ENCODE peak calls at places on chromosomes 2 and 18, in six cellular contexts. One of them, this sample, is unnamed.
A peak's percentile ranks its signal among the peaks of the same experiment; 100 is the strongest.

GRCh38 chr2:68943581-68944568 is 8.8 kb downstream of the GKN2 start:
- DNase-seq in GM12878: no peak
- DNase-seq in K562: peak; percentile 30
- DNase-seq in HepG2: peak; percentile 72
- DNase-seq in H1: no peak
- DNase-seq in SK-N-SH: peak; percentile 68
- DNase-seq in this sample: peak; percentile 34

GRCh38 chr2:80050246-80050645 is 254.3 kb downstream of the LRRTM1 start:
- DNase-seq in GM12878: no peak
- DNase-seq in K562: no peak
- DNase-seq in HepG2: no peak
- DNase-seq in H1: no peak
- DNase-seq in SK-N-SH: peak; percentile 75
- DNase-seq in this sample: no peak

GRCh38 chr2:174599310-174599941 is 1.8 kb upstream of the WIPF1 start:
- DNase-seq in GM12878: no peak
- DNase-seq in K562: no peak
- DNase-seq in HepG2: no peak
- DNase-seq in H1: no peak
- DNase-seq in SK-N-SH: no peak
- DNase-seq in this sample: no peak

GRCh38 chr2:39731546-39731945 is 47.5 kb downstream of the THUMPD2 start:
- DNase-seq in GM12878: no peak
- DNase-seq in K562: no peak
- DNase-seq in HepG2: no peak
- DNase-seq in H1: no peak
- DNase-seq in SK-N-SH: no peak
- DNase-seq in this sample: no peak

GRCh38 chr18:13564579-13564978 is 161.8 kb downstream of the FAM210A start:
- DNase-seq in GM12878: no peak
- DNase-seq in K562: no peak
- DNase-seq in HepG2: no peak
- DNase-seq in H1: no peak
- DNase-seq in SK-N-SH: peak; percentile 57
- DNase-seq in this sample: no peak

GRCh38 chr2:8537572-8538155 is 144.2 kb upstream of the ID2 start:
- DNase-seq in GM12878: no peak
- DNase-seq in K562: no peak
- DNase-seq in HepG2: no peak
- DNase-seq in H1: no peak
- DNase-seq in SK-N-SH: no peak
- DNase-seq in this sample: no peak

GRCh38 chr18:3248670-3249359 is 1.2 kb downstream of the MYL12A start:
- DNase-seq in GM12878: no peak
- DNase-seq in K562: no peak
- DNase-seq in HepG2: peak; percentile 61
- DNase-seq in H1: no peak
- DNase-seq in SK-N-SH: no peak
- DNase-seq in this sample: no peak

GRCh38 chr18:29271496-29271895 is 1094.6 kb upstream of the CDH2 start:
- DNase-seq in GM12878: no peak
- DNase-seq in K562: no peak
- DNase-seq in HepG2: no peak
- DNase-seq in H1: no peak
- DNase-seq in SK-N-SH: no peak
- DNase-seq in this sample: no peak

GRCh38 chr2:189580267-189580661 is 322 bp downstream of the SLC40A1 start:
- DNase-seq in GM12878: no peak
- DNase-seq in K562: peak; percentile 63
- DNase-seq in HepG2: peak; percentile 40
- DNase-seq in H1: no peak
- DNase-seq in SK-N-SH: peak; percentile 65
- DNase-seq in this sample: no peak

GRCh38 chr2:197500503-197501179 is 462 bp downstream of the HSPE1 start:
- DNase-seq in GM12878: no peak
- DNase-seq in K562: no peak
- DNase-seq in HepG2: no peak
- DNase-seq in H1: no peak
- DNase-seq in SK-N-SH: no peak
- DNase-seq in this sample: no peak

GRCh38 chr18:78074400-78075020 is 824.9 kb downstream of the GALR1 start:
- DNase-seq in GM12878: no peak
- DNase-seq in K562: no peak
- DNase-seq in HepG2: no peak
- DNase-seq in H1: no peak
- DNase-seq in SK-N-SH: no peak
- DNase-seq in this sample: no peak

GRCh38 chr2:199278099-199278498 is 179.6 kb downstream of the SATB2 start:
- DNase-seq in GM12878: no peak
- DNase-seq in K562: no peak
- DNase-seq in HepG2: no peak
- DNase-seq in H1: no peak
- DNase-seq in SK-N-SH: no peak
- DNase-seq in this sample: no peak

GRCh38 chr2:54059504-54059903 is 55.9 kb upstream of the ACYP2 start:
- DNase-seq in GM12878: no peak
- DNase-seq in K562: no peak
- DNase-seq in HepG2: no peak
- DNase-seq in H1: no peak
- DNase-seq in SK-N-SH: no peak
- DNase-seq in this sample: no peak

GRCh38 chr18:26956894-26957293 is 91.4 kb upstream of the AQP4 start:
- DNase-seq in GM12878: no peak
- DNase-seq in K562: no peak
- DNase-seq in HepG2: no peak
- DNase-seq in H1: peak; percentile 83
- DNase-seq in SK-N-SH: no peak
- DNase-seq in this sample: no peak

GRCh38 chr2:110731064-110731463 is 1.3 kb upstream of the ACOXL start:
- DNase-seq in GM12878: no peak
- DNase-seq in K562: no peak
- DNase-seq in HepG2: no peak
- DNase-seq in H1: no peak
- DNase-seq in SK-N-SH: no peak
- DNase-seq in this sample: no peak

GRCh38 chr2:667332-668000 is 9.7 kb downstream of the TMEM18 start:
- DNase-seq in GM12878: no peak
- DNase-seq in K562: peak; percentile 60
- DNase-seq in HepG2: peak; percentile 58
- DNase-seq in H1: no peak
- DNase-seq in SK-N-SH: peak; percentile 76
- DNase-seq in this sample: peak; percentile 22

GRCh38 chr2:112168422-112169124 is 30.4 kb downstream of the FBLN7 start:
- DNase-seq in GM12878: no peak
- DNase-seq in K562: no peak
- DNase-seq in HepG2: peak; percentile 20
- DNase-seq in H1: no peak
- DNase-seq in SK-N-SH: no peak
- DNase-seq in this sample: no peak

GRCh38 chr2:106085441-106085911 is 108.6 kb downstream of the UXS1 start:
- DNase-seq in GM12878: no peak
- DNase-seq in K562: no peak
- DNase-seq in HepG2: peak; percentile 38
- DNase-seq in H1: no peak
- DNase-seq in SK-N-SH: no peak
- DNase-seq in this sample: no peak
- TF ChIP-seq MAX in GM12878: no peak
- TF ChIP-seq MAX in K562: no peak
- TF ChIP-seq MAX in HepG2: no peak
- TF ChIP-seq MAX in H1: no peak
- TF ChIP-seq MAX in SK-N-SH: no peak
- TF ChIP-seq MAX in this sample: no peak

GRCh38 chr2:10712186-10712809 is 9.1 kb upstream of the ATP6V1C2 start:
- DNase-seq in GM12878: no peak
- DNase-seq in K562: no peak
- DNase-seq in HepG2: no peak
- DNase-seq in H1: no peak
- DNase-seq in SK-N-SH: no peak
- DNase-seq in this sample: no peak
- TF ChIP-seq SIN3A in GM12878: no peak
- TF ChIP-seq SIN3A in K562: no peak
- TF ChIP-seq SIN3A in HepG2: no peak
- TF ChIP-seq SIN3A in H1: no peak
- TF ChIP-seq SIN3A in SK-N-SH: no peak
- TF ChIP-seq SIN3A in this sample: no peak

DNA sequence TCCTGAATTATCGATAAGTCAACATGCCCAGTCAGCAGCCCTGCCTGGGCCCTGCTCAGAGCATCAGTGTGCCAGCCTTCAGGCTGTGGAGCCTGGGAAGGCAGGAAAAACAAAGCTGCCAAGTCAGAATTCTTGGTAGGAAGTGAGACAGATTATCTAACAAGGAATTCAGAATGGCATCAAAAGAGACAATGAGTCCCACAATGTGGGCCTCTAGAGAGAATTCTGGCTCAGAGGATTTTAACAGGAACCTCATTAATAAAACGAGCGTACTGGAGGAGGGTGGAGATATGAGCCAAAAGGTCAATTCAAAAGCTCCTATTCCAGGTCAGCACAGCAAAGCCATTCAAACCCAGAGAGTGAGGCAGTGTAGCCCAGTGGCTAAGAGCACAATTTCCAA is 327.6 kb upstream of the MMADHC start:
- DNase-seq in GM12878: no peak
- DNase-seq in K562: no peak
- DNase-seq in HepG2: no peak
- DNase-seq in H1: no peak
- DNase-seq in SK-N-SH: no peak
- DNase-seq in this sample: no peak
- H2AFZ ChIP-seq in GM12878: no peak overlapping the region
- H2AFZ ChIP-seq in K562: no peak overlapping the region
- H2AFZ ChIP-seq in HepG2: no peak overlapping the region
- H2AFZ ChIP-seq in H1: no peak overlapping the region
- H2AFZ ChIP-seq in SK-N-SH: no peak overlapping the region
- H2AFZ ChIP-seq in this sample: no peak overlapping the region

GRCh38 chr18:7369006-7369405 is 138.1 kb downstream of the LRRC30 start:
- DNase-seq in GM12878: no peak
- DNase-seq in K562: no peak
- DNase-seq in HepG2: no peak
- DNase-seq in H1: no peak
- DNase-seq in SK-N-SH: no peak
- DNase-seq in this sample: no peak

GRCh38 chr18:7366597-7366996 is 135.7 kb downstream of the LRRC30 start:
- DNase-seq in GM12878: no peak
- DNase-seq in K562: no peak
- DNase-seq in HepG2: no peak
- DNase-seq in H1: no peak
- DNase-seq in SK-N-SH: no peak
- DNase-seq in this sample: no peak

GRCh38 chr18:7370375-7370774 is 139.5 kb downstream of the LRRC30 start:
- DNase-seq in GM12878: no peak
- DNase-seq in K562: no peak
- DNase-seq in HepG2: no peak
- DNase-seq in H1: no peak
- DNase-seq in SK-N-SH: peak; percentile 40
- DNase-seq in this sample: no peak

GRCh38 chr18:7367336-7367735 is 136.4 kb downstream of the LRRC30 start:
- DNase-seq in GM12878: no peak
- DNase-seq in K562: peak; percentile 16
- DNase-seq in HepG2: no peak
- DNase-seq in H1: no peak
- DNase-seq in SK-N-SH: no peak
- DNase-seq in this sample: no peak

GRCh38 chr18:7370812-7371211 is 139.9 kb downstream of the LRRC30 start:
- DNase-seq in GM12878: no peak
- DNase-seq in K562: no peak
- DNase-seq in HepG2: no peak
- DNase-seq in H1: no peak
- DNase-seq in SK-N-SH: no peak
- DNase-seq in this sample: no peak
- TF ChIP-seq MAX in GM12878: no peak
- TF ChIP-seq MAX in K562: no peak
- TF ChIP-seq MAX in HepG2: no peak
- TF ChIP-seq MAX in H1: no peak
- TF ChIP-seq MAX in SK-N-SH: no peak
- TF ChIP-seq MAX in this sample: no peak

DNA sequence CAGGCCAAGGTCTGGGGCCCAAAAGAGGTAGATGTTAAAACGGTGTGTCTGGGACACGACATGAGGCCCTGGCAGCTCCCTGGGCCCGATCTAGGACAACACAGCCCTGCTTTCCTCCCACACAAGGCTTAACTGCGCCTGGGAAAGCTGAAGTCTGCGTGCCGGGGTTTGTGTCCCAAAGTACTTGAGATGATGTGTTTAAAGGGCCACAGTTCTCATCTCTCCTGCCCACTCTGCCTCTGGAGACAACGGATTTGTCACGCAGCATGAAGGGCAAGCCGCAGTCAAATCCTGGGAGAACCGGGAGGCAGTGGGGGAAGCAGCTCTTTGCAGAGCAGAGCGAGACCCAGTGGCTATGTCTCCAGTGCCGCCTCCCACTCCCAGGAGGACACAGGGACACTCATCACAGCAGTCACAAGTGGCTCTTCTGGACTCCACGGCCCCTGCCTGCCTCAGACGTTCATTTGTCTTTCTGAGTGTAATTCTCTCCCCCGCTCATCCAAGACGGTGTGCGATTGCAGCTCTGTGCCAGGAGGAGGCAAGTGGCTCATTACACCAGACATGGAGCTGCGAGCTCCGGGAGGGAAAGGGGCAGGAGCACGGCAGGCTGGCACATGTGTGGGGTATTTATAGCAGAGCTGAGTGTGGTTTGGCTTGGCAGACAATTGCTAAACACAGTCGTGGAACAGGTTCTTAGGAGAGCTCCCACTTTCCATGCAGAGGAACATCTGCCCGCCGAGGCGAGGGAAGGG is 57.7 kb upstream of the SEMA4C start:
- DNase-seq in GM12878: no peak
- DNase-seq in K562: no peak
- DNase-seq in HepG2: no peak
- DNase-seq in H1: no peak
- DNase-seq in SK-N-SH: no peak
- DNase-seq in this sample: no peak
- TF ChIP-seq SIN3A in GM12878: no peak
- TF ChIP-seq SIN3A in K562: no peak
- TF ChIP-seq SIN3A in HepG2: no peak
- TF ChIP-seq SIN3A in H1: no peak
- TF ChIP-seq SIN3A in SK-N-SH: no peak
- TF ChIP-seq SIN3A in this sample: no peak